ENCODE peak calls at places on chromosomes 16 and 17, in four cellular contexts. N is testis, R is esophagus muscularis mucosa, P is sigmoid colon. C is an unnamed sample.

GRCh38 chr17:81439926-81440450 is 44.7 kb downstream of the BAHCC1 start:
- DNase-seq in R (no peak), P (no peak), N (no peak), C (no peak)

GRCh38 chr17:39704821-39705551 is 5.1 kb downstream of the ERBB2 start:
- DNase-seq in N (no peak), P (no peak), R (no peak), C (no peak)

GRCh38 chr17:12229315-12229714 is 208.6 kb downstream of the MAP2K4 start:
- DNase-seq in R (no peak), P (no peak), N (peak), C (no peak)

GRCh38 chr17:21689604-21690003 is 2.7 kb upstream of the KCNJ18 start:
- DNase-seq in N (peak), P (peak), R (no peak), C (no peak)

GRCh38 chr17:75662511-75662910 is 4.4 kb downstream of the RECQL5 start:
- DNase-seq in R (no peak), N (no peak), P (no peak), C (no peak)

GRCh38 chr16:69798466-69798865 is 36.3 kb downstream of the WWP2 start:
- DNase-seq in P (no peak), R (no peak), N (peak), C (no peak)

GRCh38 chr16:87391324-87391949 is 699 bp upstream of the MAP1LC3B start:
- DNase-seq in P (peak), R (no peak), N (peak), C (peak)

GRCh38 chr17:38789185-38789584 is 10.2 kb downstream of the PIP4K2B start:
- DNase-seq in P (no peak), R (no peak), N (no peak), C (no peak)

GRCh38 chr16:11349599-11350276 is 4.5 kb downstream of the RMI2 start:
- DNase-seq in N (peak), R (no peak), P (peak), C (peak)

GRCh38 chr16:67277294-67277998 is 1.9 kb upstream of the PLEKHG4 start:
- DNase-seq in N (no peak), P (peak), R (no peak), C (no peak)

GRCh38 chr17:81926451-81927144 is 937 bp downstream of the MAFG start:
- DNase-seq in R (peak), N (peak), P (peak), C (peak)

GRCh38 chr16:72474511-72475123 is 302.7 kb upstream of the PMFBP1 start:
- DNase-seq in N (no peak), P (no peak), R (no peak), C (no peak)

GRCh38 chr17:77580956-77581355 is 377.5 kb upstream of the TNRC6C start:
- DNase-seq in P (no peak), N (no peak), R (no peak), C (no peak)

GRCh38 chr17:74435775-74436359 is 4.0 kb downstream of the GPRC5C start:
- DNase-seq in R (no peak), P (no peak), N (no peak), C (no peak)

GRCh38 chr17:4161179-4161559 is 18.2 kb downstream of the CYB5D2 start:
- DNase-seq in N (no peak), R (no peak), P (no peak), C (peak)

DNA sequence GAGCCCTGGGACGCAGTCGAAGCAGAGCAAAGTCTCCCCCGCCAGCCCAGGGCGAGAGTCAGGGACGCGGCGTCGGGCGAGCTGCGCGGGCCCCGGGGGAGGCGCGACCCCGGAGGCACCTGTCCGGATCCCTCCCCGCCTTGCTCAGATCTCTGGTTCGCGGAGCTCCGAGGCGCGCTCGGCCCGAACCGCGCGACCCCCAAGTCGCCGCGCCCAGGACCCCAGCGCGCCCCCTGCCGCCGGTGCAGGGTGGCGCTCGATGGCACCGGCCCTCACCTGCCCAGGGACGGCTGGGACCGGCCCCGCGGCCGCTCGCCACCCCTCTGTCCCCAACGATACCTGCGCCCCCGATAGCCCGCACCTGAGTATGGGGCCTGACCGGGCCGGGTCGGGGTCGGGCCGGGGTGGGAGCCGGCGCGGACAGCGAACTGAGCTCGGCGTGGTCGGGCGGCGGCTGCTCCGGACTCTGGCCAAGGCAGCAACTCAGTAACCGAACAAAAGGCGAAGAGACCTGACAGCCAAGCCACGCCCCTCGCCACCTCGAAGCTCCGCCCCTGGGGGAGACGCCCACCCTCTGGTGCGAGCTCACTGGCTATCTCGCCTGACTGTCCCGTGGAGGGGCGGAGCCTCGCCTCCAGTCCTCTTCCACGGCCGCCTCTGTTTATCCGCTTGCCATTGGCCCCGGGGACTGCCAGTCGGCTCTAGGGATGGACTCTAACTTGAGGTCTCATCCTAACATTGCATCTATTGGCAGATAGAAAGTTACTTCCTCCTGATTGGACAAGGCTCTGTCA is at the start of gene JUP:
- DNase-seq in N (peak), R (peak), P (peak), C (peak)
- TF ChIP-seq POLR2A in N (no peak), R (peak), P (peak), C (peak)

GRCh38 chr16:30893082-30893743 is 664 bp downstream of the BCL7C start:
- DNase-seq in R (no peak), P (no peak), N (no peak), C (no peak)

GRCh38 chr16:30892670-30893069 is 1.2 kb downstream of the BCL7C start:
- DNase-seq in N (no peak), R (no peak), P (no peak), C (no peak)

GRCh38 chr16:30895592-30896202 is 717 bp upstream of the CTF1 start:
- DNase-seq in N (no peak), P (no peak), R (no peak), C (no peak)

GRCh38 chr16:30894540-30895368 is 877 bp upstream of the BCL7C start:
- DNase-seq in N (no peak), P (no peak), R (no peak), C (no peak)

GRCh38 chr16:30893744-30894539 is at the start of gene BCL7C:
- DNase-seq in P (peak), R (peak), N (peak), C (peak)
- TF ChIP-seq POLR2A in P (no peak), R (no peak), N (no peak), C (peak)

GRCh38 chr17:6651483-6652452 is at the start of the genes C17orf100 and MED31:
- DNase-seq in R (peak), N (peak), P (peak), C (peak)
- TF ChIP-seq POLR2A in R (no peak), N (peak), P (peak), C (peak)

GRCh38 chr17:43720311-43721060 is 38.1 kb downstream of the SOST start:
- DNase-seq in N (peak), R (peak), P (peak), C (peak)
- TF ChIP-seq POLR2A in N (no peak), R (no peak), P (no peak), C (peak)

DNA sequence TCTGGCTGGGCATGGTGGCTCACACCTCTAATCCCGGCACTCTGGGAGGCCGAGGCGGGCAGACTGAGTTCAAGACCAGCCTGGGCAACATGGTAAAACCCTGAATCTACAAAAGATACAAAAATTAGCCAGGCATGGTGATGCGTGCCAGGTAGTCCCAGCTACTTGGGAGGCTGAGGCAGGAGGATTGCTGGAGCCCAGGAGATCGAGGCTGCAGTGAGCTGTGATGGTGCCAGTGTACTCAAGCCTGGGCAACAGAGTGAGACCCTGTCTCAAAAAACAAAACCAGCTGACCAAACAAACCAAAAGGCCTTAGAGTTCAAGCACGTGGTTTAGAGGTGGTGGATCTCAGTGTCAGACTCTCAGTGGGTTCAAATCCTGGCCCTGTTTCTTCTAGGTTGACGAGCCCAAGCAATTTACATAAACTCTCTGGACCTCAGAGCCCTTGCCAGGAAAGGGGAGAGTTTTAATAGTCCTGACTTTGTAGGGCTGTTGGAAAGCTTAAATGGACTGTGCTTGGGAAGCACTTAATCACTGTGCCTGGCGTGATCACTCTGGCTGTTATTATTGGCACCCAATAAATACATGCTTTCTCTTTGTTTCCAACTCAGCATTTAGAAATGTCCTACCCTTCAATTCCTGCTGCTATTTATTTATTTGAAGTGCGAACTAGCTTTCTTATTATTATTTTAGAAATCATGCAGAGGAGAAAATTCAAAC is 44.7 kb downstream of the ABCC1 start:
- DNase-seq in N (peak), R (no peak), P (no peak), C (no peak)
- TF ChIP-seq POLR2A in N (no peak), R (no peak), P (no peak), C (no peak)

GRCh38 chr16:25014500-25015147 is 545 bp downstream of the ARHGAP17 start:
- DNase-seq in N (peak), P (peak), R (no peak), C (peak)
- TF ChIP-seq POLR2A in N (no peak), P (no peak), R (no peak), C (no peak)

GRCh38 chr17:47652570-47652969 is 2.9 kb downstream of the KPNB1 start:
- DNase-seq in P (no peak), N (no peak), R (no peak), C (no peak)

GRCh38 chr17:47649972-47650524 is 329 bp downstream of the KPNB1 start:
- DNase-seq in P (no peak), R (peak), N (no peak), C (peak)

GRCh38 chr17:47650525-47651522 is 1.1 kb downstream of the KPNB1 start:
- DNase-seq in N (peak), R (peak), P (peak), C (peak)

GRCh38 chr17:47651704-47652103 is 2.0 kb downstream of the KPNB1 start:
- DNase-seq in N (no peak), P (no peak), R (no peak), C (no peak)

DNA sequence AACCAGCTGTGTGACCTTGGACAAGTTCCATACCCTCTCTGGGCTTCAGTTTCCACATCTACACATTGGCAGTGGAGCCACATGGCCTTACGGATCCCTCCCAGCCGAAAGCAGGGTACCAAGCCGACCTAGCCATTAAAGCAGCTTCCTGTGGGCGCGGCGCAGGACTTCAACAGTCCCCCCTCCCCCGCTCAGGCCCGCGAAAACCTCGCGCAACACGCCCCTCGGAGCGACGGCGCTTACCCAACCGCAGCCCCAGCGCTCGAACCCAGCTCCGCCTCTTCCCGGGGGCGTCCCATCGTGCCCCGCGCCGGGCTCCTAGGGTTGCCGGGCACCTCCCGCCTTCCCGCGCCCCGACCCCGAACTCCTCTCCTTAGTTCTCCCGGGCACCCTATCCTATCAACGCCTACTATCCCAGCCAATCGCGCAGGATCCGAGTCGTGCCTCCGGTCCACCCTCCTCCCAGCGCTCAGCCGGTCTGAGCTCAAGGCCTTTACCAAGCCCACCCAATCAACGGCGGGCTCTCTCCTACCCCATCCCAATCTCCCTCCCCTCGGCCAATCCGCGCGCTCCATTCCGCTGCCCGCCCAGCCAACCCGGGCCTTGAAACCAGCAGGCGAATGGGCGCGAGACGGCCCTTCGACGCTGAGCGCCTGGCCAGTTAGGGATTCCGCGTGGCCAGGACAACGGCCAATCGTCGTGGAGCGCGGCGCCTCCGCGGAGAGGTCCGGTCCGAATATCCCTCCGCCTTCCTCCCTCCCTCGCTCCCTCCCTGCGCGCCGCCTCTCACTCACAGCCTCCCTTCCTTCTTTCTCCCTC is at the start of gene KPNB1:
- DNase-seq in R (peak), N (peak), P (peak), C (peak)
- TF ChIP-seq POLR2A in R (peak), N (no peak), P (no peak), C (peak)

GRCh38 chr16:89104930-89105571 is 11.4 kb downstream of the ACSF3 start:
- DNase-seq in R (no peak), N (no peak), P (no peak), C (no peak)
- TF ChIP-seq POLR2A in R (no peak), N (no peak), P (no peak), C (no peak)

C was measured in gastrocnemius medialis.